ENCODE peak calls at places on chromosomes 11 and 22, in four cellular contexts. B, Q, H and E are unnamed samples.

GRCh38 chr11:123494195-123495050 is 64.4 kb downstream of the GRAMD1B start:
- DNase-seq in B (no peak), Q (no peak), H (no peak), E (no peak)

GRCh38 chr11:73141031-73141308 is 1.1 kb downstream of the FCHSD2 start:
- DNase-seq in B (peak; percentile 37), Q (no peak), H (no peak), E (no peak)

GRCh38 chr11:127470485-127470884 is 469.9 kb upstream of the KIRREL3 start:
- DNase-seq in B (no peak), Q (no peak), H (no peak), E (no peak)

GRCh38 chr11:104968365-104968855 is at the start of gene CASP4:
- DNase-seq in B (no peak), Q (no peak), H (peak; percentile 32), E (no peak)

GRCh38 chr11:119712459-119713360 is 16.3 kb downstream of the NECTIN1 start:
- DNase-seq in B (no peak), Q (no peak), H (no peak), E (no peak)

GRCh38 chr22:38273135-38273761 is 438 bp upstream of the TMEM184B start:
- DNase-seq in B (no peak), Q (no peak), H (no peak), E (no peak)

GRCh38 chr11:124082371-124082770 is 32.9 kb upstream of the VWA5A start:
- DNase-seq in B (no peak), Q (no peak), H (no peak), E (no peak)

GRCh38 chr11:26765323-26765722 is 43.5 kb upstream of the SLC5A12 start:
- DNase-seq in B (no peak), Q (no peak), H (no peak), E (no peak)

GRCh38 chr11:103537904-103538502 is 428.8 kb downstream of the DYNC2H1 start:
- DNase-seq in B (no peak), Q (no peak), H (no peak), E (no peak)
- TF ChIP-seq SPI1 in B (no peak), Q (no peak), H (no peak), E (no peak)

GRCh38 chr11:64620286-64620962 is 29.4 kb downstream of the SLC22A12 start:
- DNase-seq in B (no peak), Q (no peak), H (no peak), E (no peak)
- TF ChIP-seq POLR2AphosphoS5 in B (no peak), Q (no peak), H (no peak), E (no peak)

GRCh38 chr11:117796456-117797428 is at the start of gene DSCAML1:
- DNase-seq in B (peak; percentile 38), Q (no peak), H (no peak), E (no peak)
- TF ChIP-seq SPI1 in B (no peak), Q (no peak), H (no peak), E (no peak)

GRCh38 chr11:8082391-8083087 is 1.5 kb downstream of the TUB start:
- DNase-seq in B (no peak), Q (no peak), H (no peak), E (no peak)
- TF ChIP-seq POLR2AphosphoS5 in B (no peak), Q (no peak), H (no peak), E (no peak)

DNA sequence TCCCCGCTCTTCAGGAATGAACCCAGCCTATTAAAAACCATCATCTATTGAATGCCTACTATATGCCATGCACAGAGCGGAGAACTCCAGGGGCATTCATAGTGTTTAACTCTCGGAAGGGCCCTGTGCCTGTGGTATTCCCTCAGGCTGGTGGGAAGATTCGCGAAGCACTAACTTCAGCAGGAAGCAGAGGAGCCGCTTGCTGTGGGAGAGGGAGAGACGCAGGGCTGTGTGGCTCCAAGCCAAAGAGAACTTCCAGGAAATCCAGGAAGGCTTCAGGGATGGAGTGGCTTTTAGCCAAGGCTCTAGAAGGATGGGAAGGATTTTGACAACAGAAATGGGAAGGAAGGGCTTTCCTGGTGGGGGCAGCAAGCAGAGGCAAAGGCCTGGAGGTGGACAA is 103.8 kb downstream of the TP53I11 start:
- DNase-seq in B (no peak), Q (no peak), H (no peak), E (no peak)
- TF ChIP-seq SPI1 in B (no peak), Q (no peak), H (no peak), E (no peak)

DNA sequence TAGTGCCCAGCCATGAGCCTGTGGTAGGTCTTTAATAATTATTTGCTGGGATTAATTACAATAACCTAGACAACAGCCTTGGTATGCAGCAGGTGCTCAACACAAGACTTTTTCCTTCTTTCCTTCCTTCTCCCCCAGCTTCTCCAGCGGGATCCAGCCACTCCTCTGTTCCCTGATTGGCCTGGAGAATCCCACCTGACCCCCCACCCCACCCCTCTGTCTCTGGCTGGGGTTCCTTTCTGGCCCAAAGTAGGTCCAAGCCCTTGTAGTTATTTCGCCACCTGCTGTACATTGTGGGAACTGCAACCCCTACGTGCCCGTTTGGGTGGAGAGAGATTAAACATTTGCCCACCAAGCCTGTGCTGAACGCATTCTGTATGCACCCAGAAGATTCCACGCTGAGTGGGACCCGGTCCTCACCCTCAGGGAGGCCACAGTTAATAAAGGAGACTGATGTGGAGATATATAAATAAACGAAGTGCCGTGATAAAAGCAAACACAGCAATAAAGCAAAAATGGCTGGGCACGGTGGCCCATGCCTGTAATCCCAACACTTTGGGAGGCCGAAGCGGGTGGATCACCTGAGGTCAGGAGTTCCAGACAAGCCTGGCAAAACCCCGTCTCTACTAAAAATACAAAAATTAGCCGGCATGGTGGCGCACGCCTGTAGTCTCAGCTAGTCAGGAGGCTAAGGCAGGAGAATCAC is 32.1 kb upstream of the DGKZ start:
- DNase-seq in B (peak; percentile 95), Q (no peak), H (no peak), E (peak; percentile 79)
- TF ChIP-seq POLR2AphosphoS5 in B (no peak), Q (no peak), H (no peak), E (no peak)

GRCh38 chr11:3131330-3131941 is 33.7 kb downstream of the OSBPL5 start:
- DNase-seq in B (no peak), Q (no peak), H (no peak), E (no peak)

GRCh38 chr11:3130269-3131071 is 34.6 kb downstream of the OSBPL5 start:
- DNase-seq in B (no peak), Q (no peak), H (no peak), E (no peak)

GRCh38 chr11:3133456-3134217 is 31.5 kb downstream of the OSBPL5 start:
- DNase-seq in B (no peak), Q (no peak), H (no peak), E (no peak)

GRCh38 chr11:3132831-3133455 is 32.2 kb downstream of the OSBPL5 start:
- DNase-seq in B (no peak), Q (no peak), H (no peak), E (no peak)

DNA sequence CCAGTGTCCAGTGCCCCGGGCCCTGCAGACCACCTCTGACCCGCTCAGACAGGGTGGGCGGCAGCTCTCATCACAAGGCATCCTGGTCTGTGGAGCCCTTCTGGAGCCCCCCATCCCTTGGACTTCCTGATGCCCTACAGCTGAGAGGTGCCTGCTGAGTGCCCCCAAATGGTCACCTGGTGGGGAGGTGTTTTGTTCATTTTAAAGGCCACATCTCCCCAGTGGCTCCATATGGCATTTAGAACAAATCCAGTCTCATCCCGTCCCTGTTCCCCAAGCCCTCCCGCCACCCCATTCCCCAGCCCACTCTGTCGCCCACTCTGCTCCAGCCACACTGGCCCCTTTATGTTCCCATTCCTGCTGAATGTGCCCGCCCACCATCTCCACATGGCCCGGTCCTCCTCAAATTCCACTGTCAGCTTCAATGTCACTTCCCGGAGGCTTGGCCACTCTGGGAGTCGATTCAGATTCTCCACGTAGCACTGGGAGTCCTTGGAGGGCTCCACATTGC is 32.8 kb downstream of the OSBPL5 start:
- DNase-seq in B (no peak), Q (no peak), H (no peak), E (no peak)
- TF ChIP-seq SPI1 in B (no peak), Q (no peak), H (no peak), E (no peak)

DNA sequence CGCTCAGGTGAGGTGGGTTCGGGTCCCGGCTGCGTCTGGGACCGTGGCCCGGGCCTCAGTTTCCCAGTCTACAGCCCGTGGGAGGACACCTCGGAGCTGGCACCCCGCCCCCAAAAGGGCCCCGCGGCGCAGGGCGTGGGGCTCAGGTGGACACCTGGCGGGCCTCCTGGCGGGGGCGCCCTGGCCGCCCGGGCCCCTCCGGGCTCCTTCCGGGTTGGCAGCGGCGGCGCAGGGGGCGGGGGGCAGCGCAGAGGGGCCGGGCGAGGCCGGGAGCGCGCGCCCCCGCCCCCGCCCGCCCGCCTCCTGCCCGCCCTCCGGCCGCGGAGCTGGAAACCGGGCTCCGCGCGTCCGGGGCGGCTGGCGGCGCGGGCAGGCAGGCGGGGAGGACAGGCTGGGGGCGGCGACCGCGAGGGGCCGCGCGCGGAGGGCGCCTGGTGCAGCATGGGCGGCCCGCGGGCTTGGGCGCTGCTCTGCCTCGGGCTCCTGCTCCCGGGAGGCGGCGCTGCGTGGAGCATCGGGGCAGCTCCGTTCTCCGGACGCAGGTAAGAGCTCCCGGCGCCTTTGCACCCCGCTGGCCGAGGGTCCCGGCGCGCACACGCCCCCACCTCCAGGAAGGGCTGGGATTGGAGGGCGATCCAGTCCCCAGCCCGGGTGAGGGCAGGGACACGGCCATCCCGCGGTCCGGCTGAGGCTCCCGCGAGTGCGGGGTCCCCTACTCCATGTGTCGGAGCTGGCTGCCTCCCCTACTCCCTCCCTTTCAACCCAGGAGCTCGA is at the start of gene EMID1:
- DNase-seq in B (peak; percentile 90), Q (no peak), H (no peak), E (no peak)
- TF ChIP-seq POLR2AphosphoS5 in B (no peak), Q (no peak), H (no peak), E (no peak)

DNA sequence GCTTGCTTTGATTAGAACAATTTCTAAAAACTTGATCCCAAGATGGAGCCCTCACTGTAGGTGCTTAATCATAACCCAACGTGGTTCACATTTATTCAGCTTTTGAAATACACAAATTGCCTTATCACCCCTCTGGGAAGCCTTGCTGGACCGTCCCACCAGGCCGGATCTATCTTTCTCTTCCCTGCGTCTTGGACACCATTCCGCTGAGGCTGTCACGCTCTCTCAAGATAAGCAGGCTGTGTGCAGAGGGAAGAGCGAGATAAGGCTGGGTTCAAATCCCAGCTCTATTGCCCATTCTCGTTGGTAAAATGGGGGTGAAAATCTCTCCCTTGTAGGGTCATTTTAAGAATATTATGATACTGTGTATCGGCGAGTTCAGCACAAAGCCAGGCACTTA is 20.5 kb upstream of the TP53I11 start:
- DNase-seq in B (peak; percentile 23), Q (no peak), H (no peak), E (no peak)
- TF ChIP-seq SPI1 in B (no peak), Q (no peak), H (no peak), E (no peak)